ENCODE peak calls at places on chromosomes 7 and 10, in six cellular contexts. One of them, this sample, is unnamed.

GRCh38 chr10:10589540-10589939 is 428.1 kb upstream of the CELF2 start:
- DNase-seq in SK-N-SH: no peak
- DNase-seq in GM12878: no peak
- DNase-seq in HepG2: no peak
- DNase-seq in HCT116: no peak
- DNase-seq in K562: no peak
- DNase-seq in this sample: no peak

GRCh38 chr10:131896403-131896802 is 4.4 kb upstream of the PPP2R2D start:
- DNase-seq in SK-N-SH: no peak
- DNase-seq in GM12878: no peak
- DNase-seq in HepG2: no peak
- DNase-seq in HCT116: no peak
- DNase-seq in K562: peak; percentile 45
- DNase-seq in this sample: no peak

GRCh38 chr10:69425513-69426298 is 9.0 kb upstream of the TACR2 start:
- DNase-seq in SK-N-SH: no peak
- DNase-seq in GM12878: no peak
- DNase-seq in HepG2: peak; percentile 80
- DNase-seq in HCT116: no peak
- DNase-seq in K562: no peak
- DNase-seq in this sample: no peak

GRCh38 chr10:131588704-131589220 is 277.2 kb upstream of the TCERG1L start:
- DNase-seq in SK-N-SH: no peak
- DNase-seq in GM12878: no peak
- DNase-seq in HepG2: no peak
- DNase-seq in HCT116: no peak
- DNase-seq in K562: no peak
- DNase-seq in this sample: no peak

GRCh38 chr7:101226686-101227085 is 8.7 kb downstream of the ZNHIT1 start:
- DNase-seq in SK-N-SH: no peak
- DNase-seq in GM12878: no peak
- DNase-seq in HepG2: no peak
- DNase-seq in HCT116: no peak
- DNase-seq in K562: no peak
- DNase-seq in this sample: no peak

GRCh38 chr7:142913051-142913450 is 20.5 kb downstream of the TRPV5 start:
- DNase-seq in SK-N-SH: no peak
- DNase-seq in GM12878: no peak
- DNase-seq in HepG2: no peak
- DNase-seq in HCT116: no peak
- DNase-seq in K562: no peak
- DNase-seq in this sample: no peak

GRCh38 chr7:28784166-28784870 is 173.8 kb downstream of the TRIL start:
- DNase-seq in SK-N-SH: peak; percentile 49
- DNase-seq in GM12878: no peak
- DNase-seq in HepG2: no peak
- DNase-seq in HCT116: no peak
- DNase-seq in K562: no peak
- DNase-seq in this sample: no peak

GRCh38 chr10:62650411-62650810 is 154.1 kb upstream of the ADO start:
- DNase-seq in SK-N-SH: no peak
- DNase-seq in GM12878: no peak
- DNase-seq in HepG2: no peak
- DNase-seq in HCT116: no peak
- DNase-seq in K562: no peak
- DNase-seq in this sample: no peak

GRCh38 chr10:122474145-122474739 is 12.9 kb downstream of the HTRA1 start:
- DNase-seq in SK-N-SH: peak; percentile 60
- DNase-seq in GM12878: no peak
- DNase-seq in HepG2: no peak
- DNase-seq in HCT116: no peak
- DNase-seq in K562: no peak
- DNase-seq in this sample: no peak

GRCh38 chr10:21634599-21635365 is 100.8 kb downstream of the MLLT10 start:
- DNase-seq in SK-N-SH: no peak
- DNase-seq in GM12878: no peak
- DNase-seq in HepG2: no peak
- DNase-seq in HCT116: no peak
- DNase-seq in K562: no peak
- DNase-seq in this sample: no peak

GRCh38 chr7:20598479-20599419 is 16.7 kb upstream of the ABCB5 start:
- DNase-seq in SK-N-SH: peak; percentile 59
- DNase-seq in GM12878: peak; percentile 43
- DNase-seq in HepG2: peak; percentile 35
- DNase-seq in HCT116: peak; percentile 48
- DNase-seq in K562: peak; percentile 58
- DNase-seq in this sample: peak; percentile 66

DNA sequence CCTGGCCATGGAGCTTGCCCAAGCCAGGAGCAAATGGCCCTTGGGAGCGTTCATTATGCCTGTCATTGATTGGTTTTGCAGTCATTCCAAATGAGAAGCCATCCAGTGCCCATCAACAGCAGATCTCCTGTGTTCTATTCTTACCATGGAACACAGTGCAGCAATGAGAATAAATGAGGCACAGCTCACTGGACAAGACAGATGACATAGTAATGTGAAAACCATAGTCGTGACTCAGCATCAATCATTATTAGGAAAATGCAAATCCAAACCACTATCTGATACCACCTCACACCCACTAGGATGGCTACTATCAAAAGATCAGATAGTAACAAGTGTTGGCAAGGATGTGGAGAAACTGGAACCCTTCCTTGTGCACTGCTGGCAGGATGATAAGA is 144.7 kb downstream of the ARHGAP22 start:
- DNase-seq in SK-N-SH: no peak
- DNase-seq in GM12878: no peak
- DNase-seq in HepG2: no peak
- DNase-seq in HCT116: no peak
- DNase-seq in K562: no peak
- DNase-seq in this sample: no peak
- TF ChIP-seq YY1 in SK-N-SH: no peak
- TF ChIP-seq YY1 in GM12878: no peak
- TF ChIP-seq YY1 in HepG2: no peak
- TF ChIP-seq YY1 in HCT116: no peak
- TF ChIP-seq YY1 in K562: no peak
- TF ChIP-seq YY1 in this sample: no peak

DNA sequence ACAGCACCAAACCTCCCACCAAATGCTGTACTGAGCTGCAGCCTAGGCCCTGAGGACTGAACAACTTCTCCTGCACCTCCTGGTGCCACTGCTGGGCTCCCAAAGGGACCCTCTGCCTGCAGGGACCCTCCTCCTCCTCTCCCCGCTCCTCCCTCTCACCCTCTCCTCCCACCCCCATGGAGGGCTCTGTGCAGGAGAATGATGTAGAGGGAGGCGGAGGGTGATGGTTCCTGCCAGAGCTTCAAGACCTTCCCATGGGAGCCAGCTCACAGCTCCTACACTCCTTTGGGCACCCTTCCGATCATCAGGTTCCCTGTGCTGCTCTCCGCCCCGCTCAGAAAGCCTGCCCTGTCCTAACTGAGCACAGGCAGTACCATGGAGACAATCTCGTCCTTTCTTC is 97.7 kb downstream of the PRKAG2 start:
- DNase-seq in SK-N-SH: no peak
- DNase-seq in GM12878: no peak
- DNase-seq in HepG2: no peak
- DNase-seq in HCT116: no peak
- DNase-seq in K562: no peak
- DNase-seq in this sample: no peak
- TF ChIP-seq YY1 in SK-N-SH: no peak
- TF ChIP-seq YY1 in GM12878: no peak
- TF ChIP-seq YY1 in HepG2: no peak
- TF ChIP-seq YY1 in HCT116: no peak
- TF ChIP-seq YY1 in K562: no peak
- TF ChIP-seq YY1 in this sample: no peak

GRCh38 chr7:30330134-30331111 is 46.0 kb downstream of the ZNRF2 start:
- DNase-seq in SK-N-SH: no peak
- DNase-seq in GM12878: peak; percentile 74
- DNase-seq in HepG2: no peak
- DNase-seq in HCT116: no peak
- DNase-seq in K562: peak; percentile 34
- DNase-seq in this sample: no peak
- TF ChIP-seq YY1 in SK-N-SH: no peak
- TF ChIP-seq YY1 in GM12878: no peak
- TF ChIP-seq YY1 in HepG2: no peak
- TF ChIP-seq YY1 in HCT116: no peak
- TF ChIP-seq YY1 in K562: no peak
- TF ChIP-seq YY1 in this sample: no peak

GRCh38 chr7:87747681-87748080 is 119.5 kb downstream of the RUNDC3B start:
- DNase-seq in SK-N-SH: no peak
- DNase-seq in GM12878: no peak
- DNase-seq in HepG2: no peak
- DNase-seq in HCT116: no peak
- DNase-seq in K562: no peak
- DNase-seq in this sample: no peak
- TF ChIP-seq YY1 in SK-N-SH: no peak
- TF ChIP-seq YY1 in GM12878: no peak
- TF ChIP-seq YY1 in HepG2: no peak
- TF ChIP-seq YY1 in HCT116: no peak
- TF ChIP-seq YY1 in K562: no peak
- TF ChIP-seq YY1 in this sample: no peak

DNA sequence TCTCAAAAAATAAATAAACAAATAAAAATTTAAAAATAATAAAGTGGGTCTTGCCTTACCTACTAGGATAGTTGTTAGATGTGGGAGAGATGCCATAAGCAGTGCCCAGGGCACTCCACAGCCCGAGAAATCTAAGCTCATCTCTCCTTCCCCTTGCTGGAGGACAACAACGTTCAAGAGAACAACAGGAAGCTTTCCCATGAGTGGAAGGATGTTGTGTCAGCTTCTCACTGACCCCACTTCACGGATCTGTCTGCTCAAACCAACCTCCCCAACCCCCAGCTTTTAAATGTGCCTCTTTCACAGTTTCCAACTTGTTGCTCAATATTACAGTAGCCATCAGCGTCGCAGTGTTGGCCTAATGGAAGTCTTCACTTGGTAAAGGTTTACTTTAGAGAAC is 72.1 kb downstream of the PTPRE start:
- DNase-seq in SK-N-SH: no peak
- DNase-seq in GM12878: no peak
- DNase-seq in HepG2: no peak
- DNase-seq in HCT116: no peak
- DNase-seq in K562: no peak
- DNase-seq in this sample: no peak
- TF ChIP-seq YY1 in SK-N-SH: no peak
- TF ChIP-seq YY1 in GM12878: no peak
- TF ChIP-seq YY1 in HepG2: no peak
- TF ChIP-seq YY1 in HCT116: no peak
- TF ChIP-seq YY1 in K562: no peak
- TF ChIP-seq YY1 in this sample: no peak

GRCh38 chr7:6284055-6284400 is 11.6 kb upstream of the CYTH3 start:
- DNase-seq in SK-N-SH: no peak
- DNase-seq in GM12878: no peak
- DNase-seq in HepG2: no peak
- DNase-seq in HCT116: no peak
- DNase-seq in K562: no peak
- DNase-seq in this sample: no peak
- TF ChIP-seq YY1 in SK-N-SH: no peak
- TF ChIP-seq YY1 in GM12878: no peak
- TF ChIP-seq YY1 in HepG2: no peak
- TF ChIP-seq YY1 in HCT116: no peak
- TF ChIP-seq YY1 in K562: no peak
- TF ChIP-seq YY1 in this sample: no peak

DNA sequence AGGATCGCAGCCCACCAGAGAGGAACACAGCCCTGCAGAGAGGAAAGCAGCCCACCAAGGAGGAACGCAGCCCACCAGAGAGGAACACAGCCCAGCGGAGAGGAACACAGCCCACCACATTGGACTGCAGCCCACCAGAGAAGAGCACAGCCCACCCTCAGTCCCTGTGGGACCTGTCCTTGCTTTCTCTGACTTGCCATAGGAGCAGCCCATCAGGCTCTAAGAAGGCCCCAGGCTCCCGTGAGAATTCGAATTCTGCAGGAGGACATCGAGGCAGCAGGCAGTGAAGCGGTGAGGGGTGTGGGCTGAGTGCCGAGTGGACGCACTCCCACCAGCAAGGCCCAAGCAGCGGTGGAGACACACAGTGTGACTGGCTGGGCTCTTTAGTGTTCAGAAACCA is 59.1 kb downstream of the HTR5A start:
- DNase-seq in SK-N-SH: no peak
- DNase-seq in GM12878: no peak
- DNase-seq in HepG2: no peak
- DNase-seq in HCT116: no peak
- DNase-seq in K562: no peak
- DNase-seq in this sample: no peak
- TF ChIP-seq YY1 in SK-N-SH: no peak
- TF ChIP-seq YY1 in GM12878: no peak
- TF ChIP-seq YY1 in HepG2: no peak
- TF ChIP-seq YY1 in HCT116: no peak
- TF ChIP-seq YY1 in K562: no peak
- TF ChIP-seq YY1 in this sample: no peak

DNA sequence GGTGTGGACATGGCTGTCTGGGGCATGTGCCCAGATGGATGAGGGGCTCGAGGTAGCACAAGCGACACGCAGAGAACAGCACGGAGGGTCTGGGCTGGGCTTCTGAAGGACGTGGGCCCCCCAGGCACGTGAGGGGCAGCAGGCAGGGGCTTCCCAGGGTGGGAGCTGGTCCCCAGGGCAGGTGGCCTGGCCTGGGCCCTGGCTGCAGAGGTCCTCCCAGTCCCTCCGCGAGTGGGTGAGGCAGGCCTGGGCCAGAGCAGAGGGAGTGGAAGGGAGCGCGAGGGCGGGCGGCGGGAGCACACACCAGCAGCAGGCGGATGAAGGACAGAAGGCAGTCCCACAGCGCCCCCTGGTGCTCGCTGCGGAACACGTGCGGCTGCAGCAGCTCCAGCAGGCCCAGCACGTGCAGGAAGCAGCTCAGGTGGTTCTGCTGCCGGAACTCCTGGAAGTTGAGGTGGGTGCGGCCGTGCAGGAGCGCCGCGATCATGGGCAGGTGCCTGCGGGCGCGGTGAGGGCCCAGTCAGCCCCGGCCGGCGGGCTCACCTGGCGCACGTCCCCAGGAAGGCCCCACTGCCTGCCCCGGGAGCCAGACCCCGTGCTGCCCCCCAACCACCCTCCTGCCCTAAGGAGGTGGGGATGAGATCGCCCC is 14.7 kb upstream of the MICALL2 start:
- DNase-seq in SK-N-SH: peak; percentile 97
- DNase-seq in GM12878: peak; percentile 17
- DNase-seq in HepG2: peak; percentile 63
- DNase-seq in HCT116: peak; percentile 72
- DNase-seq in K562: peak; percentile 93
- DNase-seq in this sample: peak; percentile 94
- TF ChIP-seq YY1 in SK-N-SH: no peak
- TF ChIP-seq YY1 in GM12878: no peak
- TF ChIP-seq YY1 in HepG2: peak; percentile 16
- TF ChIP-seq YY1 in HCT116: no peak
- TF ChIP-seq YY1 in K562: no peak
- TF ChIP-seq YY1 in this sample: no peak